ENCODE peak calls at places on chromosomes 12 and 14, in eight cellular contexts. Y is stimulated activated CD4-positive, alpha-beta T cell treated with anti-CD3 and anti-CD28 coated beads, Interleukin-12 subunit alpha, Interleukin-12 subunit beta, amount 100 ng/mL, for 4 hours; O is T-helper 17 cell; Q is SK-N-SH; Z is MG63; W is GM10248; D is CD4-positive, alpha-beta T cell; V is HTR-8/SVneo. T is an unnamed sample.

GRCh38 chr14:87041290-87042020 is 951.5 kb downstream of the GALC start:
- DNase-seq in Y (no peak), O (no peak), Q (no peak), Z (no peak), W (no peak), D (no peak), V (no peak), T (no peak)

GRCh38 chr14:90805662-90806548 is 10.3 kb downstream of the TTC7B start:
- DNase-seq in Y (no peak), O (no peak), Q (no peak), Z (no peak), W (no peak), D (no peak), V (no peak), T (no peak)

GRCh38 chr12:630656-631632 is 32.3 kb downstream of the NINJ2 start:
- DNase-seq in Y (peak), O (no peak), Q (no peak), Z (peak), W (peak), D (peak), V (no peak), T (no peak)

GRCh38 chr12:42792265-42792664 is 202.7 kb upstream of the PRICKLE1 start:
- DNase-seq in Y (no peak), O (no peak), Q (no peak), Z (no peak), W (no peak), D (no peak), V (no peak), T (no peak)

GRCh38 chr12:117105902-117106301 is 6.7 kb upstream of the TESC start:
- DNase-seq in Y (no peak), O (peak), Q (no peak), Z (no peak), W (no peak), D (peak), V (no peak), T (no peak)

GRCh38 chr14:63878052-63878451 is 25.2 kb downstream of the SYNE2 start:
- DNase-seq in Y (no peak), O (no peak), Q (no peak), Z (no peak), W (no peak), D (no peak), V (no peak), T (no peak)

GRCh38 chr12:32270818-32271710 is 128.3 kb upstream of the FGD4 start:
- DNase-seq in Y (no peak), O (no peak), Q (peak), Z (no peak), W (no peak), D (no peak), V (no peak), T (peak)

GRCh38 chr14:102050625-102051024 is 36.2 kb downstream of the HSP90AA1 start:
- DNase-seq in Y (no peak), O (no peak), Q (no peak), Z (no peak), W (no peak), D (no peak), V (no peak), T (no peak)

GRCh38 chr14:23514009-23514962 is 37.3 kb downstream of the ZFHX2 start:
- DNase-seq in Y (no peak), O (no peak), Q (no peak), Z (peak), W (no peak), D (no peak), V (no peak), T (peak)

GRCh38 chr14:104675447-104675846 is 14.0 kb upstream of the INF2 start:
- DNase-seq in Y (no peak), O (no peak), Q (no peak), Z (no peak), W (no peak), D (no peak), V (no peak), T (no peak)

GRCh38 chr12:11667159-11667558 is 17.7 kb downstream of the ETV6 start:
- DNase-seq in Y (no peak), O (no peak), Q (no peak), Z (no peak), W (no peak), D (no peak), V (no peak), T (no peak)

GRCh38 chr14:101839661-101840060 is 78.2 kb downstream of the PPP2R5C start:
- DNase-seq in Y (no peak), O (no peak), Q (no peak), Z (no peak), W (no peak), D (no peak), V (no peak), T (no peak)

GRCh38 chr12:31647106-31647505 is 12.4 kb upstream of the ETFBKMT start:
- DNase-seq in Y (no peak), O (no peak), Q (peak), Z (peak), W (no peak), D (no peak), V (peak), T (no peak)

GRCh38 chr12:570237-570925 is 92.9 kb downstream of the NINJ2 start:
- DNase-seq in Y (no peak), O (no peak), Q (peak), Z (peak), W (no peak), D (no peak), V (peak), T (no peak)

GRCh38 chr12:45726594-45727300 is 2.8 kb upstream of the ARID2 start:
- DNase-seq in Y (peak), O (peak), Q (peak), Z (peak), W (peak), D (peak), V (peak), T (peak)

GRCh38 chr14:105028251-105028927 is 7.5 kb upstream of the CDCA4 start:
- DNase-seq in Y (no peak), O (no peak), Q (no peak), Z (peak), W (peak), D (no peak), V (no peak), T (no peak)

GRCh38 chr12:6567824-6568617 is at the start of gene NOP2:
- DNase-seq in Y (peak), O (peak), Q (peak), Z (peak), W (peak), D (peak), V (peak), T (peak)

GRCh38 chr12:121170581-121171260 is 38.0 kb downstream of the P2RX7 start:
- DNase-seq in Y (no peak), O (no peak), Q (no peak), Z (no peak), W (no peak), D (no peak), V (no peak), T (no peak)

GRCh38 chr12:120870415-120870814 is 33.7 kb downstream of the SPPL3 start:
- DNase-seq in Y (no peak), O (no peak), Q (no peak), Z (no peak), W (no peak), D (no peak), V (no peak), T (no peak)

GRCh38 chr12:24795699-24796385 is 153.1 kb downstream of the BCAT1 start:
- DNase-seq in Y (no peak), O (no peak), Q (no peak), Z (no peak), W (no peak), D (no peak), V (no peak), T (no peak)

GRCh38 chr12:25497021-25497420 is 56.1 kb downstream of the LMNTD1 start:
- DNase-seq in Y (no peak), O (no peak), Q (no peak), Z (peak), W (no peak), D (no peak), V (no peak), T (no peak)

GRCh38 chr12:109926488-109927210 is 26.6 kb downstream of the TCHP start:
- DNase-seq in Y (no peak), O (no peak), Q (no peak), Z (no peak), W (no peak), D (no peak), V (no peak), T (no peak)

GRCh38 chr14:51053157-51053556 is 41.7 kb downstream of the TRIM9 start:
- DNase-seq in Y (no peak), O (no peak), Q (no peak), Z (no peak), W (no peak), D (no peak), V (no peak), T (no peak)

GRCh38 chr14:29442720-29443119 is 484.9 kb downstream of the PRKD1 start:
- DNase-seq in Y (no peak), O (no peak), Q (no peak), Z (no peak), W (no peak), D (no peak), V (peak), T (no peak)

GRCh38 chr12:131674373-131674772 is 36.5 kb upstream of the SFSWAP start:
- DNase-seq in Y (no peak), O (no peak), Q (no peak), Z (no peak), W (no peak), D (no peak), V (no peak), T (no peak)

GRCh38 chr14:25111061-25111601 is 61.2 kb upstream of the STXBP6 start:
- DNase-seq in Y (no peak), O (no peak), Q (no peak), Z (peak), W (no peak), D (no peak), V (peak), T (no peak)

GRCh38 chr12:128818065-128819022 is 5.4 kb downstream of the SLC15A4 start:
- DNase-seq in Y (no peak), O (no peak), Q (no peak), Z (peak), W (peak), D (no peak), V (no peak), T (no peak)

GRCh38 chr12:2641209-2641608 is 153.6 kb upstream of the FKBP4 start:
- DNase-seq in Y (no peak), O (no peak), Q (no peak), Z (peak), W (no peak), D (no peak), V (peak), T (no peak)

GRCh38 chr14:103126873-103127304 is 3.6 kb downstream of the TNFAIP2 start:
- DNase-seq in Y (no peak), O (no peak), Q (peak), Z (no peak), W (no peak), D (no peak), V (no peak), T (no peak)

GRCh38 chr12:116784238-116784612 is 46.1 kb downstream of the RNFT2 start:
- DNase-seq in Y (no peak), O (no peak), Q (peak), Z (peak), W (no peak), D (no peak), V (peak), T (no peak)

GRCh38 chr14:22549981-22550670 is 38.9 kb downstream of the DAD1 start:
- DNase-seq in Y (peak), O (no peak), Q (no peak), Z (no peak), W (peak), D (peak), V (no peak), T (no peak)